ENCODE peak calls at places on chromosomes 5 and 9, in four cellular contexts. One of them, this sample, is unnamed.

GRCh38 chr9:124411514-124412227 is 3.6 kb downstream of the PSMB7 start:
- DNase-seq in BJ: no peak
- DNase-seq in cardiac fibroblast: peak
- DNase-seq in mesothelial cell of epicardium: no peak
- DNase-seq in this sample: no peak

GRCh38 chr9:72294952-72295351 is 70.1 kb downstream of the ZFAND5 start:
- DNase-seq in cardiac fibroblast: peak
- DNase-seq in mesothelial cell of epicardium: no peak
- DNase-seq in BJ: no peak
- DNase-seq in this sample: no peak

GRCh38 chr9:21153688-21154608 is 12.3 kb upstream of the IFNW1 start:
- DNase-seq in BJ: no peak
- DNase-seq in cardiac fibroblast: peak
- DNase-seq in mesothelial cell of epicardium: no peak
- DNase-seq in this sample: no peak

GRCh38 chr9:3848445-3849114 is 322.8 kb upstream of the RFX3 start:
- DNase-seq in mesothelial cell of epicardium: no peak
- DNase-seq in cardiac fibroblast: peak
- DNase-seq in BJ: no peak
- DNase-seq in this sample: no peak

GRCh38 chr5:32720295-32720694 is 9.2 kb downstream of the NPR3 start:
- DNase-seq in cardiac fibroblast: no peak
- DNase-seq in BJ: no peak
- DNase-seq in mesothelial cell of epicardium: no peak
- DNase-seq in this sample: no peak

GRCh38 chr9:522658-523057 is 308.0 kb downstream of the DOCK8 start:
- DNase-seq in cardiac fibroblast: peak
- DNase-seq in mesothelial cell of epicardium: no peak
- DNase-seq in BJ: no peak
- DNase-seq in this sample: no peak

GRCh38 chr5:160188151-160188967 is 40.9 kb upstream of the FABP6 start:
- DNase-seq in mesothelial cell of epicardium: peak
- DNase-seq in BJ: no peak
- DNase-seq in cardiac fibroblast: peak
- DNase-seq in this sample: peak

GRCh38 chr5:137734962-137735530 is 843 bp downstream of the KLHL3 start:
- DNase-seq in BJ: no peak
- DNase-seq in mesothelial cell of epicardium: no peak
- DNase-seq in cardiac fibroblast: peak
- DNase-seq in this sample: no peak

GRCh38 chr5:131634996-131635754 is at the start of gene RAPGEF6:
- DNase-seq in cardiac fibroblast: peak
- DNase-seq in BJ: peak
- DNase-seq in mesothelial cell of epicardium: peak
- DNase-seq in this sample: peak

GRCh38 chr5:11555171-11555570 is 349.1 kb downstream of the CTNND2 start:
- DNase-seq in BJ: no peak
- DNase-seq in mesothelial cell of epicardium: no peak
- DNase-seq in cardiac fibroblast: no peak
- DNase-seq in this sample: no peak

GRCh38 chr9:32969270-32969669 is 32.2 kb downstream of the APTX start:
- DNase-seq in cardiac fibroblast: no peak
- DNase-seq in BJ: peak
- DNase-seq in mesothelial cell of epicardium: no peak
- DNase-seq in this sample: no peak

GRCh38 chr9:135659252-135659651 is 3.9 kb upstream of the LCN9 start:
- DNase-seq in BJ: no peak
- DNase-seq in cardiac fibroblast: no peak
- DNase-seq in mesothelial cell of epicardium: no peak
- DNase-seq in this sample: no peak

GRCh38 chr9:94611638-94612068 is 18.0 kb upstream of the FBP2 start:
- DNase-seq in BJ: no peak
- DNase-seq in mesothelial cell of epicardium: no peak
- DNase-seq in cardiac fibroblast: no peak
- DNase-seq in this sample: no peak

GRCh38 chr5:125657936-125658335 is 765.3 kb upstream of the GRAMD2B start:
- DNase-seq in BJ: no peak
- DNase-seq in mesothelial cell of epicardium: no peak
- DNase-seq in cardiac fibroblast: no peak
- DNase-seq in this sample: no peak

GRCh38 chr9:107491081-107492053 is 1.8 kb upstream of the KLF4 start:
- DNase-seq in BJ: no peak
- DNase-seq in mesothelial cell of epicardium: no peak
- DNase-seq in cardiac fibroblast: no peak
- DNase-seq in this sample: no peak

GRCh38 chr5:37814699-37815098 is 25.1 kb downstream of the GDNF start:
- DNase-seq in BJ: no peak
- DNase-seq in cardiac fibroblast: no peak
- DNase-seq in mesothelial cell of epicardium: no peak
- DNase-seq in this sample: no peak

GRCh38 chr5:7876867-7877266 is 7.9 kb downstream of the MTRR start:
- DNase-seq in BJ: no peak
- DNase-seq in cardiac fibroblast: peak
- DNase-seq in mesothelial cell of epicardium: no peak
- DNase-seq in this sample: no peak

GRCh38 chr5:103490340-103490739 is 72.2 kb downstream of the NUDT12 start:
- DNase-seq in mesothelial cell of epicardium: no peak
- DNase-seq in cardiac fibroblast: no peak
- DNase-seq in BJ: no peak
- DNase-seq in this sample: no peak

GRCh38 chr9:135032868-135033460 is 54.5 kb upstream of the OLFM1 start:
- DNase-seq in mesothelial cell of epicardium: no peak
- DNase-seq in cardiac fibroblast: no peak
- DNase-seq in BJ: no peak
- DNase-seq in this sample: no peak

GRCh38 chr9:123642291-123643278 is 286.6 kb downstream of the CRB2 start:
- DNase-seq in cardiac fibroblast: peak
- DNase-seq in BJ: no peak
- DNase-seq in mesothelial cell of epicardium: peak
- DNase-seq in this sample: no peak

GRCh38 chr5:86979801-86980510 is 287.7 kb upstream of the RASA1 start:
- DNase-seq in mesothelial cell of epicardium: no peak
- DNase-seq in cardiac fibroblast: peak
- DNase-seq in BJ: peak
- DNase-seq in this sample: no peak

GRCh38 chr9:125423964-125424363 is 162.3 kb downstream of the GAPVD1 start:
- DNase-seq in BJ: no peak
- DNase-seq in cardiac fibroblast: no peak
- DNase-seq in mesothelial cell of epicardium: no peak
- DNase-seq in this sample: no peak

GRCh38 chr5:33834334-33834733 is 57.5 kb downstream of the ADAMTS12 start:
- DNase-seq in BJ: no peak
- DNase-seq in mesothelial cell of epicardium: no peak
- DNase-seq in cardiac fibroblast: peak
- DNase-seq in this sample: no peak

GRCh38 chr5:137250421-137250820 is 248.7 kb downstream of the SPOCK1 start:
- DNase-seq in cardiac fibroblast: peak
- DNase-seq in BJ: no peak
- DNase-seq in mesothelial cell of epicardium: no peak
- DNase-seq in this sample: no peak

DNA sequence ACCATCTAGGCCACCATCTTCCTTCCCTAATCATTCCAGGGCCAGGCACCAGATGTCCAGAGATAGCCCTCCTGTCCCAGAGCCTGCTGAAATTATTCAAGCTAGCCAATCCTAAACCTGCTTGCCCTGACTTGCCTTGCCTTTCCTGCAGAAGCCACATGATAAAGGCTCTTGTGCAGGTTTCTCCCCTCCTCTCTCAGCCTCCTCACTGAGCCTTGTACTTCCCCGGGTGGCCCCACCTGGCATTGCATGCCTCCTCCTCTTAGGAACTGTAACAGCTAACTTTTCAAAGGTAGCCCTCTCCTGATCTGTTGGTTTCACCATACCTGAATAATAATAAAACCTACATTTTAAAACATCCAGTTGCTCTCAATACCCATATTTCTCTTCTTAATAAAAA is 42.6 kb downstream of the DIRAS2 start:
- DNase-seq in mesothelial cell of epicardium: no peak
- DNase-seq in BJ: no peak
- DNase-seq in cardiac fibroblast: no peak
- DNase-seq in this sample: no peak
- TF ChIP-seq CTCF in mesothelial cell of epicardium: no peak
- TF ChIP-seq CTCF in BJ: no peak
- TF ChIP-seq CTCF in cardiac fibroblast: no peak
- TF ChIP-seq CTCF in this sample: no peak

DNA sequence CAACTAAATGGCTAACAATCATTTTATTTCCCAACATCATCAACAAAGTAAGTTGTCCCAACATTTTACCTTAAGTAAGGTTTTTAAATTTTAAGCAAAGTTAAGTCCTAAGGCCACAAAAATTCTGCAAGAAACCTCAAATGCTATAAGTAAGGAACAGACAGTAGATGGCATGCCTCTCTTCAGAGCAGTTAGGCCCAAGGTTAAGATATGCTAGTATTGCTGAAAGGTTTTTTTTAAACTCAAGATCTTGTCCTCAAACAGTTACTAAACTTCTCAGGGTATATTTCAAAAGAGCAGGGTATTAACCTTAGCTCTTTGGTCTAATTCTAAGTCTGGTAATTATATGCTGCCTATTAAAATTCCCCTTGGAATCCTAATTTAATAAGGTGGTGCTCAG is 35.1 kb downstream of the PJA2 start:
- DNase-seq in mesothelial cell of epicardium: no peak
- DNase-seq in BJ: no peak
- DNase-seq in cardiac fibroblast: peak
- DNase-seq in this sample: no peak
- TF ChIP-seq CTCF in mesothelial cell of epicardium: no peak
- TF ChIP-seq CTCF in BJ: no peak
- TF ChIP-seq CTCF in cardiac fibroblast: no peak
- TF ChIP-seq CTCF in this sample: no peak

GRCh38 chr9:79953908-79954307 is 382.1 kb downstream of the TLE4 start:
- DNase-seq in cardiac fibroblast: no peak
- DNase-seq in BJ: no peak
- DNase-seq in mesothelial cell of epicardium: no peak
- DNase-seq in this sample: no peak

GRCh38 chr9:79952401-79952800 is 380.6 kb downstream of the TLE4 start:
- DNase-seq in cardiac fibroblast: peak
- DNase-seq in mesothelial cell of epicardium: no peak
- DNase-seq in BJ: no peak
- DNase-seq in this sample: no peak

GRCh38 chr9:79955300-79955699 is 383.5 kb downstream of the TLE4 start:
- DNase-seq in cardiac fibroblast: peak
- DNase-seq in BJ: no peak
- DNase-seq in mesothelial cell of epicardium: no peak
- DNase-seq in this sample: no peak
- TF ChIP-seq CTCF in cardiac fibroblast: peak
- TF ChIP-seq CTCF in BJ: peak
- TF ChIP-seq CTCF in mesothelial cell of epicardium: no peak
- TF ChIP-seq CTCF in this sample: peak

DNA sequence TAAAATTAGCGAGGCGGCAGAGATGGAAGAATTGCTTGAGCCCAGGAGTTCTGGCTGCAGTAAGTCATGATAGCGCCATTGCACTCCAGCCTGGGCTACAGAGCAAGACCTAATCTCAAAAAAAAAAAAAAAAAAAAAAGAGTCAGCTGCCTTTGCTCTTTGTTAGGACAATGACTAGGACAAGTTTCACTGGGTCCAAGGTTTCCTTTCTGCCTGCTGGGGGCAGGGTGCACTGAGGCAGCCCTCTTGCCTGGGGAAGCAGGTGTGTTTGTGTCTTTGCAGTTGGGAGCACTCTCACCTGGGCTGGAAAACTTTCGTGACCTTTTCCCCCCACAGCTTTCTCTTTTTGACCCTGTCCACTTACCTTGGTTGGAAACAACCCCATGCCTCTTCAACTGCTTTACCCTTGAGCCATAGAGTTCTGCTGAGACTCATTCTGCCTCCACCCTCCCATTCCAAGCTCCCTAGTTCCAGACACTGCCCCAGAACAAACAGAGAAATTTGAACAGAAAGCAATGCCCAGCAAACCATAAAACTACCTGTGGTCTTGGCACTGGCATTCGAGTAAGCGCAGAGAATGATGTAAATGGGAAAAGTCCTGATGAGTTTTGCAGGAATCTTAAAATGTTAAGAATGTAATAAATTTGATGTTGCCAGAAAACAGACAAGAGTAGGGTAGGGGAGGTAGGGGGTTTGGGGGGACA is 17.0 kb upstream of the MYO10 start:
- DNase-seq in BJ: no peak
- DNase-seq in cardiac fibroblast: no peak
- DNase-seq in mesothelial cell of epicardium: no peak
- DNase-seq in this sample: no peak
- TF ChIP-seq CTCF in BJ: no peak
- TF ChIP-seq CTCF in cardiac fibroblast: no peak
- TF ChIP-seq CTCF in mesothelial cell of epicardium: no peak
- TF ChIP-seq CTCF in this sample: no peak

GRCh38 chr9:16640649-16641048 is 229.8 kb downstream of the BNC2 start:
- DNase-seq in BJ: no peak
- DNase-seq in mesothelial cell of epicardium: no peak
- DNase-seq in cardiac fibroblast: peak
- DNase-seq in this sample: no peak
- TF ChIP-seq CTCF in BJ: peak
- TF ChIP-seq CTCF in mesothelial cell of epicardium: no peak
- TF ChIP-seq CTCF in cardiac fibroblast: peak
- TF ChIP-seq CTCF in this sample: peak

DNA sequence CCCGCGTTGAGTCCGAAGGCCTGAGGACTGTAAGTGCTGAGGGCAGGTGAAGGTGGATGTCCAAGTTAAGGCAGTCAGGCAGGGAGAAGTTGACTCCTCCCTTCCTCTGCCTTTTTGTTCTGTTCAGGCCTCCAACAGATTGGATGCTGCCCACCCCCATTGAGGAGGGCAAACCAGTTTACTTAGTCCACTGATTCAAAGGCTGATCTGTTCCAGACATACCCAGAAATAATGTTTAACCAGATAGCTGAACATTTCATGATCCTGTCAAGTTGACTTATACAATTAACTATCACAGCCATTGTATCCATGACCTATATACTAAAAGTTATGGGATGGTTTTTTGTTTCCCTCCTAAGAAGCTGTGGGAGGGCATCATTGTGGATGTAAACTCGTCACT is 8.3 kb upstream of the TEX48 start:
- DNase-seq in mesothelial cell of epicardium: no peak
- DNase-seq in BJ: no peak
- DNase-seq in cardiac fibroblast: no peak
- DNase-seq in this sample: no peak
- TF ChIP-seq CTCF in mesothelial cell of epicardium: no peak
- TF ChIP-seq CTCF in BJ: no peak
- TF ChIP-seq CTCF in cardiac fibroblast: no peak
- TF ChIP-seq CTCF in this sample: no peak

GRCh38 chr5:5967945-5968344 is 410.4 kb downstream of the MED10 start:
- DNase-seq in mesothelial cell of epicardium: no peak
- DNase-seq in cardiac fibroblast: no peak
- DNase-seq in BJ: no peak
- DNase-seq in this sample: no peak
- TF ChIP-seq CTCF in mesothelial cell of epicardium: no peak
- TF ChIP-seq CTCF in cardiac fibroblast: no peak
- TF ChIP-seq CTCF in BJ: no peak
- TF ChIP-seq CTCF in this sample: no peak

This sample was measured in AG09319.